ENCODE peak calls at places on chromosome 2, in ten cellular contexts. One of them, this sample, is unnamed.

GRCh38 chr2:71545572-71546274 is 92.4 kb downstream of the DYSF start:
- DNase-seq in G401: peak
- DNase-seq in coronary artery: no peak
- DNase-seq in NCI-H2081: peak
- DNase-seq in ACHN: peak
- DNase-seq in tibial artery: no peak
- DNase-seq in ovary: peak
- DNase-seq in RCC 7860: peak
- DNase-seq in Calu3: peak
- DNase-seq in posterior cingulate gyrus: no peak
- DNase-seq in this sample: peak

GRCh38 chr2:39625927-39626270 is 39.8 kb upstream of the TMEM178A start:
- DNase-seq in G401: no peak
- DNase-seq in coronary artery: no peak
- DNase-seq in NCI-H2081: no peak
- DNase-seq in ACHN: no peak
- DNase-seq in tibial artery: no peak
- DNase-seq in ovary: no peak
- DNase-seq in RCC 7860: no peak
- DNase-seq in Calu3: no peak
- DNase-seq in posterior cingulate gyrus: no peak
- DNase-seq in this sample: no peak

GRCh38 chr2:196336715-196337617 is 165.6 kb upstream of the STK17B start:
- DNase-seq in G401: no peak
- DNase-seq in coronary artery: no peak
- DNase-seq in NCI-H2081: peak
- DNase-seq in ACHN: peak
- DNase-seq in tibial artery: no peak
- DNase-seq in ovary: no peak
- DNase-seq in RCC 7860: peak
- DNase-seq in Calu3: peak
- DNase-seq in posterior cingulate gyrus: no peak
- DNase-seq in this sample: peak

GRCh38 chr2:134288814-134289213 is 34.9 kb downstream of the MGAT5 start:
- DNase-seq in G401: no peak
- DNase-seq in coronary artery: no peak
- DNase-seq in NCI-H2081: no peak
- DNase-seq in ACHN: no peak
- DNase-seq in tibial artery: no peak
- DNase-seq in ovary: no peak
- DNase-seq in RCC 7860: no peak
- DNase-seq in Calu3: no peak
- DNase-seq in posterior cingulate gyrus: no peak
- DNase-seq in this sample: no peak

GRCh38 chr2:224069172-224069571 is 30.1 kb upstream of the SERPINE2 start:
- DNase-seq in G401: no peak
- DNase-seq in coronary artery: no peak
- DNase-seq in NCI-H2081: no peak
- DNase-seq in ACHN: no peak
- DNase-seq in tibial artery: no peak
- DNase-seq in ovary: no peak
- DNase-seq in RCC 7860: no peak
- DNase-seq in Calu3: no peak
- DNase-seq in posterior cingulate gyrus: no peak
- DNase-seq in this sample: no peak

GRCh38 chr2:143841935-143842334 is 678.0 kb downstream of the ZEB2 start:
- DNase-seq in G401: no peak
- DNase-seq in coronary artery: no peak
- DNase-seq in NCI-H2081: no peak
- DNase-seq in ACHN: peak
- DNase-seq in tibial artery: no peak
- DNase-seq in ovary: no peak
- DNase-seq in RCC 7860: no peak
- DNase-seq in Calu3: no peak
- DNase-seq in posterior cingulate gyrus: no peak
- DNase-seq in this sample: no peak

GRCh38 chr2:33526132-33526531 is 49.7 kb downstream of the RASGRP3 start:
- DNase-seq in G401: no peak
- DNase-seq in coronary artery: no peak
- DNase-seq in NCI-H2081: no peak
- DNase-seq in ACHN: no peak
- DNase-seq in tibial artery: no peak
- DNase-seq in ovary: no peak
- DNase-seq in RCC 7860: no peak
- DNase-seq in Calu3: no peak
- DNase-seq in posterior cingulate gyrus: no peak
- DNase-seq in this sample: no peak

GRCh38 chr2:230447455-230448451 is 31.8 kb downstream of the SP100 start:
- DNase-seq in G401: no peak
- DNase-seq in coronary artery: no peak
- DNase-seq in NCI-H2081: no peak
- DNase-seq in ACHN: no peak
- DNase-seq in tibial artery: no peak
- DNase-seq in ovary: no peak
- DNase-seq in RCC 7860: no peak
- DNase-seq in Calu3: no peak
- DNase-seq in posterior cingulate gyrus: no peak
- DNase-seq in this sample: no peak

GRCh38 chr2:96091141-96091710 is 25.1 kb downstream of the ADRA2B start:
- DNase-seq in G401: no peak
- DNase-seq in coronary artery: peak
- DNase-seq in NCI-H2081: no peak
- DNase-seq in ACHN: no peak
- DNase-seq in tibial artery: no peak
- DNase-seq in ovary: no peak
- DNase-seq in RCC 7860: no peak
- DNase-seq in Calu3: peak
- DNase-seq in posterior cingulate gyrus: no peak
- DNase-seq in this sample: no peak

GRCh38 chr2:46305177-46305576 is 8.0 kb downstream of the EPAS1 start:
- DNase-seq in G401: no peak
- DNase-seq in coronary artery: no peak
- DNase-seq in NCI-H2081: no peak
- DNase-seq in ACHN: no peak
- DNase-seq in tibial artery: no peak
- DNase-seq in ovary: no peak
- DNase-seq in RCC 7860: no peak
- DNase-seq in Calu3: no peak
- DNase-seq in posterior cingulate gyrus: no peak
- DNase-seq in this sample: no peak

GRCh38 chr2:156380117-156380645 is 47.7 kb upstream of the NR4A2 start:
- DNase-seq in G401: no peak
- DNase-seq in coronary artery: no peak
- DNase-seq in NCI-H2081: no peak
- DNase-seq in ACHN: no peak
- DNase-seq in tibial artery: no peak
- DNase-seq in ovary: no peak
- DNase-seq in RCC 7860: no peak
- DNase-seq in Calu3: no peak
- DNase-seq in posterior cingulate gyrus: no peak
- DNase-seq in this sample: no peak

GRCh38 chr2:100104718-100105677 is 37.4 kb downstream of the AFF3 start:
- DNase-seq in G401: peak
- DNase-seq in coronary artery: no peak
- DNase-seq in NCI-H2081: no peak
- DNase-seq in ACHN: peak
- DNase-seq in tibial artery: no peak
- DNase-seq in ovary: peak
- DNase-seq in RCC 7860: no peak
- DNase-seq in Calu3: no peak
- DNase-seq in posterior cingulate gyrus: peak
- DNase-seq in this sample: no peak

GRCh38 chr2:222747526-222748160 is 76.2 kb downstream of the MOGAT1 start:
- DNase-seq in G401: no peak
- DNase-seq in coronary artery: no peak
- DNase-seq in NCI-H2081: no peak
- DNase-seq in ACHN: no peak
- DNase-seq in tibial artery: no peak
- DNase-seq in ovary: no peak
- DNase-seq in RCC 7860: no peak
- DNase-seq in Calu3: no peak
- DNase-seq in posterior cingulate gyrus: no peak
- DNase-seq in this sample: no peak

This sample was measured in Caki2.